ENCODE peak calls at places on chromosome 16, in seven cellular contexts. V, R, A, G, I, P and O are unnamed samples.

GRCh38 chr16:57897053-57897784 is 73.7 kb downstream of the CNGB1 start:
- DNase-seq in V (no peak), R (no peak), A (no peak), G (no peak), I (no peak), P (no peak), O (no peak)

GRCh38 chr16:88439016-88439415 is 14.1 kb upstream of the ZFPM1 start:
- DNase-seq in V (no peak), R (no peak), A (no peak), G (no peak), I (no peak), P (no peak), O (no peak)

GRCh38 chr16:16915771-16916170 is 536.8 kb downstream of the NPIPA7 start:
- DNase-seq in V (peak; percentile 82), R (no peak), A (no peak), G (no peak), I (no peak), P (no peak), O (no peak)

GRCh38 chr16:5615868-5616642 is 518.5 kb upstream of the EEF2KMT start:
- DNase-seq in V (peak; percentile 38), R (no peak), A (peak; percentile 18), G (no peak), I (no peak), P (peak; percentile 44), O (peak; percentile 59)

GRCh38 chr16:15689290-15689689 is 39.2 kb downstream of the NDE1 start:
- DNase-seq in V (peak; percentile 63), R (no peak), A (no peak), G (no peak), I (no peak), P (no peak), O (no peak)

GRCh38 chr16:13906426-13907089 is 13.4 kb upstream of the ERCC4 start:
- DNase-seq in V (no peak), R (no peak), A (no peak), G (no peak), I (no peak), P (no peak), O (no peak)

GRCh38 chr16:52561910-52562741 is 15.2 kb upstream of the TOX3 start:
- DNase-seq in V (no peak), R (no peak), A (no peak), G (no peak), I (peak; percentile 42), P (no peak), O (peak; percentile 79)

GRCh38 chr16:20617271-20617670 is 41.1 kb upstream of the ACSM2B start:
- DNase-seq in V (no peak), R (no peak), A (no peak), G (no peak), I (no peak), P (no peak), O (no peak)

GRCh38 chr16:20910781-20911321 is 10.3 kb downstream of the LYRM1 start:
- DNase-seq in V (no peak), R (no peak), A (no peak), G (no peak), I (no peak), P (no peak), O (no peak)

GRCh38 chr16:81237282-81237681 is 1.2 kb upstream of the BCO1 start:
- DNase-seq in V (no peak), R (no peak), A (no peak), G (no peak), I (peak; percentile 93), P (peak; percentile 46), O (peak; percentile 37)

GRCh38 chr16:81241706-81242105 is 3.2 kb downstream of the BCO1 start:
- DNase-seq in V (no peak), R (no peak), A (no peak), G (no peak), I (no peak), P (no peak), O (no peak)

GRCh38 chr16:81238296-81239011 is at the start of gene BCO1:
- DNase-seq in V (no peak), R (peak; percentile 18), A (no peak), G (no peak), I (peak; percentile 20), P (peak; percentile 54), O (peak; percentile 55)

GRCh38 chr16:81239722-81240121 is 1.2 kb downstream of the BCO1 start:
- DNase-seq in V (no peak), R (no peak), A (no peak), G (no peak), I (no peak), P (no peak), O (no peak)

DNA sequence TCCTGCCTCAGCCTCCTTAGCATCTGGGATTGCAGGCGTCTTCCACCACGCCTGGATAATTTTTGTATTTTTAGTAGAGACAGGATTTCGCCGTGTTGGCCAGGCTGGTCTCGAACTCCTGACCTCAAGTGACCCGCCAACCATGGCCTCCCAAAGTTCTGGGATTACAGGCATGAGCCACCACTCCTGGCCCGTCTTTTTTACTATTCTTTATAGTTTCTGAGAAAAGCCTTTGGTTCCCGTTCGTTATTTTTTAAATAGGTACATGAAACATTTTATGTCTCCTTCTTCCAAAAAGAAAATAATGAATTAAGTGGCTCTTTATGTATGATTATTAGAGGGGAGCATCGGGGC is 570 bp upstream of the BCO1 start:
- DNase-seq in V (no peak), R (no peak), A (no peak), G (no peak), I (no peak), P (no peak), O (no peak)
- H3K4me3 ChIP-seq in V (no peak overlapping the region), R (no peak overlapping the region), A (no peak overlapping the region), G (no peak overlapping the region), I (no peak overlapping the region), P (no peak overlapping the region), O (peak overlapping the region; percentile 33)

DNA sequence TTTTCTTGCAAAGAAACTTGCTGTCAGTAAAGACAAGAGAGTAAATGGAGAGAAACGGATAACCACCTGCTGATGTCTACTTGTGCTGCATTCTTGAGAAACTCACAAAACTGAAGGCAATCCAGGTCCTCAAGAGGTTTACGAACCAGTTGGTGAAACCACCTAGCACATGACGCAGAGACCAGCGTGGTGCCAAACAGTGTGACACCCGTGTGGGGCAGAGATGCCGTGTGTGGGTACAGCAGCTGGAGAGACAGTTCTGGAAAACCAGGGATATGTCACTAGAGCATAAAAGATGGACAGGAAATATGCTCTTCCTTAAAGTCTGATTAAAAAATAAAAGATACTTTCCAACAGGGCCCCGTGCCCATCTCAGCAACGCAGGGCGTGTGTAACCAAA is 110.0 kb downstream of the ZFHX3 start:
- DNase-seq in V (no peak), R (no peak), A (no peak), G (no peak), I (no peak), P (no peak), O (no peak)
- H3K27ac ChIP-seq in V (peak overlapping the region; percentile 90), R (peak overlapping the region; percentile 17), A (peak overlapping the region; percentile 86), G (peak overlapping the region; percentile 90), I (peak overlapping the region; percentile 92), P (no peak overlapping the region), O (peak overlapping the region; percentile 3)

DNA sequence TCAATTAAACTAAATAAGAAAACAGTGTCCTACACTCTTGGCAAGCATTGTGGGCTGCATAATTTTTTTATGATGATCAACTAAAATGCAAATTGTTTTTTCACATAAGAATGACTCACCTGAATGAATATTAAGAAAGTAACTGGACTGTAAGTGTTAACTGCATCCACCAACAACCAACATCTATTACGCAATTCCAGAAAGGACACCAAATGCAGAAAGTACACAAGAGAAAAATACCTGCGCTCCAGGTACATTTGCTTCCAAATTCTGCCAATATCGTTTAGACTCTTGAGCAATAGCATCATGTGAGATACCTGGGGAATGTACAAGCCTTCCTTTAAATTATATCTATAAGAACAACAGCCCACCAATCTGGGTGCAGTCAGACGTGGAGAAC is 19.8 kb upstream of the TXNDC11 start:
- DNase-seq in V (no peak), R (no peak), A (no peak), G (no peak), I (no peak), P (no peak), O (no peak)
- H3K36me3 ChIP-seq in V (no peaks in the 10 kb centered on the region), R (no peaks in the 10 kb centered on the region), A (peaks cover 97% of the 10 kb centered on the region), G (peaks cover 58% of the 10 kb centered on the region), I (peaks cover 7% of the 10 kb centered on the region), P (peaks cover 26% of the 10 kb centered on the region), O (peaks cover 18% of the 10 kb centered on the region)

DNA sequence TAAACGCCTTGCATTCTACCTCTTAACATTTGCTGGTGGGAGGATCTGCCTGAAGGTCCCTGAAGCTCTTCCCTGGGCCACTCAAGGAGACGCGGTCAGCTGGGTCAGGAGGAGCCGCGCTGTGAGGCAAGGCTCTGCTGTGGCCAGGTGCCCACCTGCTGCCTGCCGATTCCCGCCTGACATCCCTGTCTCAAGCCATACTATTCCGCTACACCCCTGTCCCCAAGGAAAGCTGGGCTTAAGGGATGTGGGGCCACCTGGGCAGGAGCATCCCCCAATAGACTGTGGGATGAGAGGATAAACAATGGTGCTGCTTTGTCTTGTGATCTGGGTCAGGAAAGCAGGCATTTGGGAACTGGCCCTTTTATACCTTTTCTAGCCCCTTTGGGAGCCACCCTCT is 5.1 kb downstream of the TPPP3 start:
- DNase-seq in V (no peak), R (no peak), A (no peak), G (no peak), I (no peak), P (no peak), O (no peak)
- H3K4me3 ChIP-seq in V (no peak overlapping the region), R (no peak overlapping the region), A (no peak overlapping the region), G (no peak overlapping the region), I (no peak overlapping the region), P (no peak overlapping the region), O (no peak overlapping the region)

GRCh38 chr16:89475144-89475543 is 15.2 kb downstream of the ANKRD11 start:
- DNase-seq in V (no peak), R (no peak), A (no peak), G (no peak), I (no peak), P (no peak), O (no peak)

GRCh38 chr16:89476379-89476778 is 14.0 kb downstream of the ANKRD11 start:
- DNase-seq in V (no peak), R (no peak), A (no peak), G (no peak), I (peak; percentile 68), P (no peak), O (no peak)

GRCh38 chr16:89478576-89479221 is 11.7 kb downstream of the ANKRD11 start:
- DNase-seq in V (no peak), R (no peak), A (no peak), G (no peak), I (no peak), P (no peak), O (no peak)

GRCh38 chr16:89473791-89474414 is 16.5 kb downstream of the ANKRD11 start:
- DNase-seq in V (peak; percentile 31), R (no peak), A (no peak), G (no peak), I (no peak), P (no peak), O (no peak)

DNA sequence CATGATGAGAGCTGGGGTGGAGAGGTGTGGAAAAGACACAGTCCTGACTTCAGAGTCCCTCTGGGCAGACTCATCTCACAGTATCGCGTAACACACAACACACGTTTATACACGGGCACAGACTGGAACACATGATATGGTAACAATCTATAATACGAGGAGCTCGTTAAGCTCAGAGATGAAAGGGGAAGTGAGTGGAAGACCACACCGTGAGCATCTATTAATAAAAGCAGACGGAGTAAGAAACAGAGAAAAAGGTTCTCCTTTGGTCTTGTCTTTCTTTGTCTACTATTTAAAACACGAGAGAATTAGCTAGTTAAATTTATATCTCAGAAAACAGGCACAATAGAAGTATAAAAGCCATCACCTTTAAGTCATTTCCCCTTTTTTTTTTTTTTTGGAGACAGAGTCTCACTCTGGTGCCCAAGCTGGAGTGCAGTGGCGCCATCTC is 13.5 kb downstream of the ANKRD11 start:
- DNase-seq in V (no peak), R (no peak), A (no peak), G (no peak), I (no peak), P (no peak), O (no peak)
- H3K27ac ChIP-seq in V (no peak overlapping the region), R (no peak overlapping the region), A (no peak overlapping the region), G (no peak overlapping the region), I (no peak overlapping the region), P (no peak overlapping the region), O (no peak overlapping the region)